ENCODE peak calls at places on chromosomes 5 and 9, in ten cellular contexts. C is HS-5; Z is fibroblast of lung; A is activated T-cell treated with anti-CD3 and anti-CD28 coated beads, Interleukin-2, amount 50 U/mL, for 4 hours; E is Caco-2; H is fibroblast of the aortic adventitia; D is adipocyte; S is GM23248; Y is aorta; O is NCI-H1417. R is an unnamed sample.
A peak's percentile ranks its signal among the peaks of the same experiment; 100 is the strongest.

GRCh38 chr5:171574374-171574773 is 154.9 kb downstream of the FGF18 start:
- DNase-seq in O (no peak), Z (no peak), D (no peak), A (no peak), C (no peak), Y (peak; percentile 65), E (no peak), H (peak; percentile 34), S (no peak), R (no peak)

GRCh38 chr5:53430618-53431252 is 49.7 kb upstream of the FST start:
- DNase-seq in A (no peak), O (peak; percentile 10), C (peak; percentile 66), S (peak; percentile 80), Z (peak; percentile 88), D (peak; percentile 79), H (peak; percentile 86), Y (no peak), E (no peak), R (peak; percentile 62)

GRCh38 chr5:137328991-137329390 is 170.1 kb downstream of the SPOCK1 start:
- DNase-seq in H (no peak), S (no peak), O (no peak), Z (no peak), Y (no peak), D (no peak), C (no peak), A (no peak), E (no peak), R (no peak)

GRCh38 chr5:122473941-122474340 is 161.9 kb downstream of the SNCAIP start:
- DNase-seq in O (no peak), C (no peak), Y (no peak), A (no peak), E (no peak), S (no peak), Z (no peak), D (no peak), H (no peak), R (no peak)

GRCh38 chr9:16661816-16662215 is 208.7 kb downstream of the BNC2 start:
- DNase-seq in Y (no peak), Z (no peak), H (no peak), C (no peak), D (no peak), E (no peak), O (no peak), A (no peak), S (no peak), R (peak; percentile 52)

GRCh38 chr5:55714339-55714738 is 2.2 kb upstream of the SLC38A9 start:
- DNase-seq in C (no peak), D (no peak), A (no peak), Y (no peak), Z (no peak), H (no peak), S (no peak), E (no peak), O (no peak), R (no peak)

GRCh38 chr9:109403766-109404320 is 83.0 kb upstream of the EPB41L4B start:
- DNase-seq in O (no peak), C (no peak), S (peak; percentile 28), D (peak; percentile 15), Y (no peak), A (no peak), E (no peak), H (peak; percentile 7), Z (no peak), R (peak; percentile 74)

GRCh38 chr5:108432024-108432423 is 50.1 kb upstream of the FBXL17 start:
- DNase-seq in D (peak; percentile 72), Z (no peak), E (no peak), C (peak; percentile 36), H (no peak), A (no peak), Y (no peak), S (peak; percentile 76), O (no peak), R (peak; percentile 11)

GRCh38 chr5:54799645-54800044 is 185.7 kb downstream of the ESM1 start:
- DNase-seq in C (no peak), H (no peak), D (no peak), Z (no peak), Y (no peak), S (no peak), E (no peak), O (no peak), A (no peak), R (no peak)